ENCODE peak calls at places on chromosomes 13 and 19, in four cellular contexts. L, Q, O and P are unnamed samples.

GRCh38 chr13:73090116-73090811 is 31.5 kb downstream of the KLF5 start:
- DNase-seq in L (no peak), Q (no peak), O (no peak), P (no peak)

GRCh38 chr19:38658462-38659306 is 11.2 kb downstream of the ACTN4 start:
- DNase-seq in L (no peak), Q (no peak), O (no peak), P (no peak)

GRCh38 chr13:89568746-89569145 is 1778.7 kb upstream of the MIR17HG start:
- DNase-seq in L (no peak), Q (no peak), O (no peak), P (no peak)

GRCh38 chr19:58395220-58395978 is at the start of gene RNF225:
- DNase-seq in L (no peak), Q (no peak), O (no peak), P (no peak)

GRCh38 chr19:33214621-33215020 is 11.0 kb downstream of the SLC7A10 start:
- DNase-seq in L (no peak), Q (no peak), O (no peak), P (no peak)

GRCh38 chr13:102327119-102327617 is 74.7 kb downstream of the FGF14 start:
- DNase-seq in L (no peak), Q (no peak), O (no peak), P (no peak)

GRCh38 chr13:78742659-78743058 is 83.7 kb upstream of the OBI1 start:
- DNase-seq in L (no peak), Q (no peak), O (no peak), P (no peak)

GRCh38 chr13:105445793-105446192 is 1089.7 kb downstream of the EFNB2 start:
- DNase-seq in L (no peak), Q (no peak), O (no peak), P (no peak)

GRCh38 chr19:40663712-40664692 is 26.4 kb downstream of the NUMBL start:
- DNase-seq in L (peak), Q (peak), O (no peak), P (no peak)

GRCh38 chr13:27728271-27728670 is 64.0 kb upstream of the GSX1 start:
- DNase-seq in L (peak), Q (no peak), O (no peak), P (no peak)

GRCh38 chr19:18699403-18700054 is 16.0 kb downstream of the CRTC1 start:
- DNase-seq in L (no peak), Q (no peak), O (no peak), P (no peak)

GRCh38 chr19:17294051-17294891 is 9.0 kb downstream of the ABHD8 start:
- DNase-seq in L (no peak), Q (no peak), O (no peak), P (no peak)

GRCh38 chr19:7000816-7001215 is 20.4 kb downstream of the MBD3L2B start:
- DNase-seq in L (no peak), Q (no peak), O (no peak), P (no peak)

GRCh38 chr13:66950666-66951065 is 279.5 kb downstream of the PCDH9 start:
- DNase-seq in L (no peak), Q (no peak), O (no peak), P (no peak)

GRCh38 chr13:21567714-21568113 is 36.3 kb downstream of the MICU2 start:
- DNase-seq in L (no peak), Q (no peak), O (no peak), P (no peak)

GRCh38 chr19:50046649-50047503 is 21.1 kb downstream of the ZNF473 start:
- DNase-seq in L (peak), Q (no peak), O (peak), P (peak)

GRCh38 chr19:4660181-4660791 is 9.9 kb downstream of the MYDGF start:
- DNase-seq in L (no peak), Q (no peak), O (no peak), P (no peak)

GRCh38 chr13:73859841-73860240 is 274.4 kb downstream of the KLF12 start:
- DNase-seq in L (no peak), Q (no peak), O (no peak), P (no peak)